ENCODE peak calls at places on chromosomes 11 and 22, in seven cellular contexts. W is PC-9, P is lower lobe of right lung, D is stomach, E is gastrocnemius medialis, O is right atrium auricular region, S is astrocyte. K is an unnamed sample.
A peak's percentile ranks its signal among the peaks of the same experiment; 100 is the strongest.

GRCh38 chr22:32649515-32650200 is 151.8 kb upstream of the TIMP3 start:
- DNase-seq in W (peak; percentile 53), D (no peak), S (peak; percentile 90), E (peak; percentile 59), P (no peak), O (peak; percentile 80), K (peak; percentile 16)

GRCh38 chr11:65547446-65548125 is 10.6 kb downstream of the LTBP3 start:
- DNase-seq in P (no peak), O (no peak), W (no peak), D (no peak), E (no peak), S (no peak), K (no peak)

GRCh38 chr11:48129697-48130395 is 86.8 kb upstream of the OR4B1 start:
- DNase-seq in W (peak; percentile 56), E (no peak), P (no peak), S (no peak), D (no peak), O (no peak), K (no peak)

GRCh38 chr22:21951931-21952465 is 650 bp downstream of the PPM1F start:
- DNase-seq in S (peak; percentile 42), E (peak; percentile 35), O (peak; percentile 63), P (peak; percentile 73), W (peak; percentile 53), D (peak; percentile 57), K (no peak)

GRCh38 chr11:123371506-123372297 is 58.4 kb upstream of the GRAMD1B start:
- DNase-seq in W (no peak), O (no peak), P (no peak), S (no peak), E (no peak), D (no peak), K (no peak)

GRCh38 chr22:45672564-45673481 is 1.2 kb downstream of the ATXN10 start:
- DNase-seq in W (no peak), E (no peak), D (no peak), S (no peak), O (no peak), P (no peak), K (no peak)

GRCh38 chr11:45182902-45183301 is 36.5 kb downstream of the PRDM11 start:
- DNase-seq in D (peak; percentile 46), S (no peak), W (no peak), O (no peak), E (no peak), P (no peak), K (no peak)

GRCh38 chr11:57938351-57938750 is 85.3 kb upstream of the OR9Q1 start:
- DNase-seq in D (no peak), O (no peak), W (no peak), S (no peak), P (no peak), E (no peak), K (no peak)

GRCh38 chr22:45784357-45785277 is 113.0 kb downstream of the ATXN10 start:
- DNase-seq in S (no peak), P (no peak), D (no peak), W (no peak), E (peak; percentile 16), O (no peak), K (no peak)

GRCh38 chr11:120536091-120536796 is 24.7 kb downstream of the GRIK4 start:
- DNase-seq in W (no peak), P (no peak), S (no peak), E (no peak), D (no peak), O (no peak), K (no peak)

GRCh38 chr22:50526849-50527801 is 1.7 kb upstream of the SCO2 start:
- DNase-seq in W (peak; percentile 75), E (peak; percentile 45), D (peak; percentile 72), S (no peak), O (peak; percentile 77), P (peak; percentile 85), K (no peak)

GRCh38 chr22:44309647-44310046 is 3.1 kb downstream of the SHISAL1 start:
- DNase-seq in W (no peak), D (no peak), O (no peak), P (no peak), E (no peak), S (no peak), K (no peak)

GRCh38 chr22:44309137-44309536 is 3.6 kb downstream of the SHISAL1 start:
- DNase-seq in W (peak; percentile 81), E (no peak), P (no peak), O (peak; percentile 83), D (no peak), S (peak; percentile 95), K (no peak)

GRCh38 chr22:44312766-44313165 is at the start of gene SHISAL1:
- DNase-seq in W (no peak), E (no peak), O (no peak), S (peak; percentile 60), D (no peak), P (no peak), K (no peak)

GRCh38 chr22:44311855-44312170 is 938 bp downstream of the SHISAL1 start:
- DNase-seq in P (no peak), D (no peak), S (peak; percentile 75), W (no peak), O (no peak), E (no peak), K (no peak)

GRCh38 chr22:44311104-44311854 is 1.5 kb downstream of the SHISAL1 start:
- DNase-seq in S (no peak), E (no peak), D (no peak), P (no peak), W (no peak), O (no peak), K (no peak)
- TF ChIP-seq CTCF in S (no peak), E (no peak), D (no peak), P (no peak), W (no peak), O (no peak), K (no peak)

DNA sequence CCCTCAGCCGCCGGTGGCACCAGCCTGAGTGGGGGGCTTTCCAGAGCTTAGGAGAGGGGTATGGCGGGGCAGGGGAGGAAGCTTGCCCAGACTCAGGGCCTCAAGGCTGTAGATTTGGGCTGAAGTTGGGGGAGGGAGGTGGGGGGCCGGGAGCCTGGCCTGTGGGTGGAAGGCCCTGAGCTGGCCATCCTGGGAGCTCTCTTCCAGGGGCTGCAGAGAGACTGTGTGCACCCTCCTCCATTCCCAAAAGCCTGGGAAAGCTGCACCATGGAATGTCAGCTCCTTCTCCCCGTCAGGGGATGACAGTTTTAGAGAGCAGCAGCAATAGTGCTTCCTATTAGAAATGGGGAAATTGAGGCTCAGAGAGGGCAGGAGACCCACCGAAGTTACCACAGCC is 1.0 kb downstream of the SYT12 start:
- DNase-seq in S (no peak), D (no peak), W (no peak), E (no peak), O (no peak), P (no peak), K (no peak)
- H3K4me3 ChIP-seq in S (peak overlapping the region; percentile 42), D (peak overlapping the region; percentile 49), W (peak overlapping the region; percentile 80), E (peak overlapping the region; percentile 51), O (no peak overlapping the region), P (no peak overlapping the region), K (peak overlapping the region; percentile 71)

GRCh38 chr22:26429458-26430238 is 588 bp downstream of the ASPHD2 start:
- DNase-seq in W (no peak), P (no peak), E (no peak), O (no peak), D (no peak), S (no peak), K (no peak)
- TF ChIP-seq CTCF in W (no peak), P (no peak), E (no peak), O (no peak), D (no peak), S (no peak), K (no peak)

GRCh38 chr11:64152841-64153691 is 12.8 kb downstream of the MACROD1 start:
- DNase-seq in S (no peak), D (peak; percentile 72), E (peak; percentile 54), O (peak; percentile 63), W (no peak), P (peak; percentile 81), K (no peak)
- H3K4me3 ChIP-seq in S (no peak overlapping the region), D (no peak overlapping the region), E (peak overlapping the region; percentile 31), O (no peak overlapping the region), W (no peak overlapping the region), P (peak overlapping the region; percentile 19), K (peak overlapping the region; percentile 48)

DNA sequence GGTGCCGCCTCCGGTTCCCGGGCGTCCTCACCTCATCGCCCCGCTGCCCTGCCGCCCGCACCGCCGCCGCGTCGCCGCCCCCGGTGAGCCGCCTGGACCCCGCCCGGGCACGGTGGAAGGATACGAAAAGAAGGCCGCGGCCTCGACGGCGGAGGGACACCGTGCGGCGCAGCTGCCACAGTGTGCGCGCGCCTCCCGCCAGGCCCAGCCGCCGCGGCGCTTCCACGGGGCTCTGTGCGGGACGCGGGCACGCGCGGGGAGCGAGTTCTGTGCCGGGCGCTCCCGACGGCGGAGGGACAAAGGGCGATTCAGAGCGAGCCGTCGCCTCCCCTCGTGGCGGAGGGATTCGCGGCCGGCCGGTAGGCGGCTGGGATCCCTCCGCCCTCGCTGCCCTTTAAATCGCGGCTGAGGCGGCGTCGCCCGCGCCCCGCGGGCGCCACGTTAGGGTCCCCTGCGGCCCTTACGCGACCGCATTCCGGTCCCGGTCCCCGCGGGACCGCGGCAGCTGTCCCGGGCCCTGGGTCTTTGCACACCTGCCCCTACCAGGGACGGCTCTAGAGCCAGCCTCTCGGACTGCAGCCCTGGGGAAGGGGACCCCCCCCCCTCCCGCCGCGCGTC is 568 bp upstream of the KMT5B start:
- DNase-seq in O (peak; percentile 79), P (peak; percentile 91), E (peak; percentile 87), W (peak; percentile 72), S (peak; percentile 96), D (peak; percentile 90), K (peak; percentile 35)
- TF ChIP-seq CTCF in O (no peak), P (no peak), E (peak; percentile 19), W (peak; percentile 14), S (no peak), D (no peak), K (no peak)